ENCODE peak calls at places on chromosome 2, in ten cellular contexts. One of them, this sample, is unnamed.

GRCh38 chr2:26178746-26179436 is 6.0 kb downstream of the GAREM2 start:
- DNase-seq in stimulated activated CD4-positive, alpha-beta T cell treated with anti-CD3 and anti-CD28 coated beads, Interleukin-15, amount 100 ng/mL, for 1 hour: no peak
- DNase-seq in nephron progenitor cell: peak
- DNase-seq in endothelial cell: no peak
- DNase-seq in chondrocyte: no peak
- DNase-seq in activated naive CD4-positive, alpha-beta T cell treated with anti-CD3 and anti-CD28 coated beads for 36 hours: no peak
- DNase-seq in GM23248: peak
- DNase-seq in foreskin fibroblast: no peak
- DNase-seq in AG09309: no peak
- DNase-seq in AG08395: peak
- DNase-seq in this sample: peak

GRCh38 chr2:68846056-68846455 is 25.1 kb downstream of the BMP10 start:
- DNase-seq in AG08395: no peak
- DNase-seq in chondrocyte: no peak
- DNase-seq in activated naive CD4-positive, alpha-beta T cell treated with anti-CD3 and anti-CD28 coated beads for 36 hours: no peak
- DNase-seq in stimulated activated CD4-positive, alpha-beta T cell treated with anti-CD3 and anti-CD28 coated beads, Interleukin-15, amount 100 ng/mL, for 1 hour: no peak
- DNase-seq in AG09309: no peak
- DNase-seq in endothelial cell: no peak
- DNase-seq in nephron progenitor cell: no peak
- DNase-seq in GM23248: peak
- DNase-seq in foreskin fibroblast: no peak
- DNase-seq in this sample: no peak

GRCh38 chr2:152228215-152228614 is 52.7 kb upstream of the STAM2 start:
- DNase-seq in GM23248: peak
- DNase-seq in stimulated activated CD4-positive, alpha-beta T cell treated with anti-CD3 and anti-CD28 coated beads, Interleukin-15, amount 100 ng/mL, for 1 hour: no peak
- DNase-seq in chondrocyte: no peak
- DNase-seq in activated naive CD4-positive, alpha-beta T cell treated with anti-CD3 and anti-CD28 coated beads for 36 hours: no peak
- DNase-seq in endothelial cell: no peak
- DNase-seq in AG08395: peak
- DNase-seq in nephron progenitor cell: no peak
- DNase-seq in foreskin fibroblast: no peak
- DNase-seq in AG09309: peak
- DNase-seq in this sample: no peak

GRCh38 chr2:176491172-176491904 is 222.1 kb downstream of the MTX2 start:
- DNase-seq in stimulated activated CD4-positive, alpha-beta T cell treated with anti-CD3 and anti-CD28 coated beads, Interleukin-15, amount 100 ng/mL, for 1 hour: no peak
- DNase-seq in endothelial cell: no peak
- DNase-seq in foreskin fibroblast: peak
- DNase-seq in AG09309: peak
- DNase-seq in AG08395: peak
- DNase-seq in nephron progenitor cell: no peak
- DNase-seq in GM23248: peak
- DNase-seq in chondrocyte: no peak
- DNase-seq in activated naive CD4-positive, alpha-beta T cell treated with anti-CD3 and anti-CD28 coated beads for 36 hours: no peak
- DNase-seq in this sample: peak

GRCh38 chr2:95309599-95309998 is 12.5 kb downstream of the KCNIP3 start:
- DNase-seq in stimulated activated CD4-positive, alpha-beta T cell treated with anti-CD3 and anti-CD28 coated beads, Interleukin-15, amount 100 ng/mL, for 1 hour: no peak
- DNase-seq in foreskin fibroblast: no peak
- DNase-seq in GM23248: peak
- DNase-seq in nephron progenitor cell: no peak
- DNase-seq in AG08395: no peak
- DNase-seq in endothelial cell: no peak
- DNase-seq in AG09309: no peak
- DNase-seq in activated naive CD4-positive, alpha-beta T cell treated with anti-CD3 and anti-CD28 coated beads for 36 hours: no peak
- DNase-seq in chondrocyte: no peak
- DNase-seq in this sample: no peak

GRCh38 chr2:51003345-51004192 is 28.4 kb downstream of the NRXN1 start:
- DNase-seq in chondrocyte: no peak
- DNase-seq in activated naive CD4-positive, alpha-beta T cell treated with anti-CD3 and anti-CD28 coated beads for 36 hours: no peak
- DNase-seq in nephron progenitor cell: no peak
- DNase-seq in GM23248: no peak
- DNase-seq in AG08395: no peak
- DNase-seq in endothelial cell: no peak
- DNase-seq in foreskin fibroblast: no peak
- DNase-seq in stimulated activated CD4-positive, alpha-beta T cell treated with anti-CD3 and anti-CD28 coated beads, Interleukin-15, amount 100 ng/mL, for 1 hour: no peak
- DNase-seq in AG09309: no peak
- DNase-seq in this sample: no peak

GRCh38 chr2:37414470-37414949 is 70.1 kb downstream of the QPCT start:
- DNase-seq in activated naive CD4-positive, alpha-beta T cell treated with anti-CD3 and anti-CD28 coated beads for 36 hours: no peak
- DNase-seq in nephron progenitor cell: no peak
- DNase-seq in foreskin fibroblast: peak
- DNase-seq in stimulated activated CD4-positive, alpha-beta T cell treated with anti-CD3 and anti-CD28 coated beads, Interleukin-15, amount 100 ng/mL, for 1 hour: no peak
- DNase-seq in chondrocyte: no peak
- DNase-seq in GM23248: peak
- DNase-seq in AG09309: peak
- DNase-seq in AG08395: peak
- DNase-seq in endothelial cell: no peak
- DNase-seq in this sample: peak

GRCh38 chr2:120779781-120780283 is 44.2 kb downstream of the GLI2 start:
- DNase-seq in foreskin fibroblast: peak
- DNase-seq in activated naive CD4-positive, alpha-beta T cell treated with anti-CD3 and anti-CD28 coated beads for 36 hours: no peak
- DNase-seq in stimulated activated CD4-positive, alpha-beta T cell treated with anti-CD3 and anti-CD28 coated beads, Interleukin-15, amount 100 ng/mL, for 1 hour: no peak
- DNase-seq in chondrocyte: no peak
- DNase-seq in AG09309: peak
- DNase-seq in AG08395: peak
- DNase-seq in endothelial cell: no peak
- DNase-seq in GM23248: peak
- DNase-seq in nephron progenitor cell: no peak
- DNase-seq in this sample: peak

GRCh38 chr2:66334237-66335054 is 100.5 kb upstream of the MEIS1 start:
- DNase-seq in AG09309: no peak
- DNase-seq in endothelial cell: no peak
- DNase-seq in chondrocyte: no peak
- DNase-seq in stimulated activated CD4-positive, alpha-beta T cell treated with anti-CD3 and anti-CD28 coated beads, Interleukin-15, amount 100 ng/mL, for 1 hour: no peak
- DNase-seq in nephron progenitor cell: no peak
- DNase-seq in foreskin fibroblast: no peak
- DNase-seq in GM23248: peak
- DNase-seq in AG08395: no peak
- DNase-seq in activated naive CD4-positive, alpha-beta T cell treated with anti-CD3 and anti-CD28 coated beads for 36 hours: no peak
- DNase-seq in this sample: no peak